ENCODE peak calls at places on chromosome 17, in six cellular contexts. V, S, L, B, Y and W are unnamed samples.

GRCh38 chr17:72381597-72382397 is 261.0 kb downstream of the SOX9 start:
- DNase-seq in L (no peak), V (peak), B (no peak), Y (no peak), S (no peak), W (no peak)

GRCh38 chr17:76957600-76958464 is 89.6 kb downstream of the MGAT5B start:
- DNase-seq in S (no peak), V (no peak), B (no peak), L (no peak), Y (no peak), W (no peak)

GRCh38 chr17:69672924-69673323 is 258.4 kb downstream of the MAP2K6 start:
- DNase-seq in L (no peak), Y (no peak), S (no peak), V (no peak), B (no peak), W (no peak)

GRCh38 chr17:19348806-19349205 is 13.7 kb downstream of the B9D1 start:
- DNase-seq in V (no peak), S (no peak), B (no peak), Y (no peak), L (no peak), W (no peak)

GRCh38 chr17:51000835-51001638 is 119.6 kb downstream of the SPAG9 start:
- DNase-seq in S (no peak), Y (peak), V (no peak), B (peak), L (peak), W (no peak)

GRCh38 chr17:57370051-57370581 is 113.8 kb downstream of the MSI2 start:
- DNase-seq in L (no peak), Y (no peak), S (no peak), V (no peak), B (peak), W (no peak)

GRCh38 chr17:77428020-77428781 is 287.4 kb downstream of the SEC14L1 start:
- DNase-seq in B (no peak), L (no peak), V (no peak), S (no peak), Y (no peak), W (no peak)

GRCh38 chr17:50062323-50063243 is 6.7 kb downstream of the ITGA3 start:
- DNase-seq in S (no peak), Y (no peak), L (no peak), V (no peak), B (no peak), W (no peak)

GRCh38 chr17:28112199-28112995 is 69.9 kb downstream of the NLK start:
- DNase-seq in S (no peak), V (no peak), B (no peak), Y (no peak), L (no peak), W (no peak)

GRCh38 chr17:9104370-9105041 is 83.2 kb downstream of the NTN1 start:
- DNase-seq in Y (no peak), V (no peak), L (no peak), S (no peak), B (no peak), W (no peak)

GRCh38 chr17:57552114-57552601 is 192.9 kb downstream of the CCDC182 start:
- DNase-seq in S (peak), L (peak), B (no peak), Y (no peak), V (peak), W (peak)

GRCh38 chr17:50199651-50200446 is 1.6 kb downstream of the COL1A1 start:
- DNase-seq in L (peak), Y (no peak), V (peak), S (peak), B (peak), W (peak)

GRCh38 chr17:53496356-53496755 is 326.4 kb upstream of the KIF2B start:
- DNase-seq in S (no peak), L (no peak), B (no peak), Y (no peak), V (no peak), W (no peak)

GRCh38 chr17:77246110-77247047 is 105.6 kb downstream of the SEC14L1 start:
- DNase-seq in Y (no peak), S (no peak), V (no peak), L (no peak), B (no peak), W (no peak)

GRCh38 chr17:27562777-27563455 is 68.1 kb upstream of the LGALS9 start:
- DNase-seq in L (no peak), S (no peak), B (no peak), V (no peak), Y (no peak), W (no peak)

GRCh38 chr17:48625502-48626201 is 506 bp downstream of the HOXB9 start:
- DNase-seq in Y (no peak), L (no peak), V (peak), B (no peak), S (peak), W (peak)

GRCh38 chr17:65064452-65065019 is 8.0 kb upstream of the GNA13 start:
- DNase-seq in B (peak), Y (no peak), L (no peak), V (no peak), S (no peak), W (no peak)

GRCh38 chr17:67729903-67730302 is 12.2 kb downstream of the NOL11 start:
- DNase-seq in B (no peak), S (no peak), V (no peak), L (no peak), Y (no peak), W (no peak)

GRCh38 chr17:76584427-76585047 is 1.1 kb downstream of the ST6GALNAC2 start:
- DNase-seq in Y (no peak), S (no peak), B (no peak), L (no peak), V (no peak), W (no peak)

GRCh38 chr17:82795615-82796014 is 43.8 kb downstream of the TBCD start:
- DNase-seq in L (no peak), B (no peak), Y (no peak), V (no peak), S (no peak), W (no peak)

GRCh38 chr17:75549246-75550138 is 24.0 kb downstream of the LLGL2 start:
- DNase-seq in L (no peak), Y (no peak), V (peak), S (peak), B (peak), W (no peak)

GRCh38 chr17:57455063-57455914 is 199.0 kb downstream of the MSI2 start:
- DNase-seq in V (no peak), Y (peak), S (no peak), B (no peak), L (peak), W (peak)

GRCh38 chr17:29760279-29760721 is 137.6 kb upstream of the CORO6 start:
- DNase-seq in L (no peak), Y (peak), V (no peak), S (no peak), B (no peak), W (no peak)

GRCh38 chr17:3043737-3044365 is 19.6 kb downstream of the OR1D5 start:
- DNase-seq in S (peak), Y (no peak), V (peak), B (peak), L (no peak), W (no peak)

GRCh38 chr17:4444782-4445473 is 11.2 kb downstream of the SPNS3 start:
- DNase-seq in L (no peak), S (no peak), V (no peak), B (no peak), Y (no peak), W (no peak)
- TF ChIP-seq POLR2AphosphoS5 in L (no peak), S (no peak), V (no peak), B (no peak), Y (no peak), W (no peak)

DNA sequence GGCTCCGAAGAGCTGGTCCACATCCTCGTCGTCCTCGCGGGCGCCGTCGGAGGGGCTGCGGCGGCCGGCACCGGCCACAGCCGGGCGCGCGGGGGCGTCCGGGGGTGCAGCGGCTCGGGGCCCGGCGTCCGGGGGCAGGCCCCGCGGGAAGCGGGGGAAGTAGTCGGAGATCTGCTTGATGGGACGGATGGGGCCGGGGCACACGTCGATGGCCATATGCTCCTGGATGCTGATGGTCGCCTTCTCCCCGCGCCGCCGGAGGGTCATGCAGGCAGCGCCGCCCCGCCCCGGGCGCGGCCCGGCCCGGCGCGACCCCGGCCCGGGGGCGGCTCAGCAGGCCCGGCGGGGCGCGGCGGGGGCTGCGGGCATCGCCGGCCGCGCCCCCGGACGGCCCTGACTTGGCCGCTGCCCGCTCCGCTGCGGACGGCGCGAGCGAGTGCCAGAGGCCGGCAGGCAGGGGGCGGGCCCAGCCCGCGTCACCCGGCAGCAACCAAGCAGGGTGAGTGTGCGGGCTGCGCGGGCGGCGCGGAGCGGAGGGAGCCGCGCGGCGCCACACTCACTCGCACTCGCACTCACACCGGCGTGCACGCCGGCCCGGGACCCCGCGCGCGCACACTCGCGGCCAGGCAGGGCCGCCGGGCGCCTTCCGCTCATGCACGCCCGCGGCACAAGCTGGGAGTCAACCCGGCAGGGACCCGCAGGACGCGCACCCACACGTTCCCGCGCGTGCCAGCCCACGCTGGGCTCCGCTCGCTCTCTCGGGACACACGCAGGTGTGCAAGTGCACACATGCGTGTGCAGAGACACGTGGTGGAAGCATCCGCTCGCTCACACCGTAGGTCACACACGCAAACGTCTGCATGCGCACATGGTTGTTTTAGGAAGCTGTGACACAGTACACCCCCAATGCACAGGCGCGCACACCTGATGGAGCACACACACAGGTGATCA is at the start of gene DOC2B:
- DNase-seq in B (no peak), S (no peak), L (no peak), V (peak), Y (no peak), W (no peak)
- TF ChIP-seq POLR2A in B (no peak), S (no peak), L (no peak), V (no peak), Y (no peak), W (no peak)

DNA sequence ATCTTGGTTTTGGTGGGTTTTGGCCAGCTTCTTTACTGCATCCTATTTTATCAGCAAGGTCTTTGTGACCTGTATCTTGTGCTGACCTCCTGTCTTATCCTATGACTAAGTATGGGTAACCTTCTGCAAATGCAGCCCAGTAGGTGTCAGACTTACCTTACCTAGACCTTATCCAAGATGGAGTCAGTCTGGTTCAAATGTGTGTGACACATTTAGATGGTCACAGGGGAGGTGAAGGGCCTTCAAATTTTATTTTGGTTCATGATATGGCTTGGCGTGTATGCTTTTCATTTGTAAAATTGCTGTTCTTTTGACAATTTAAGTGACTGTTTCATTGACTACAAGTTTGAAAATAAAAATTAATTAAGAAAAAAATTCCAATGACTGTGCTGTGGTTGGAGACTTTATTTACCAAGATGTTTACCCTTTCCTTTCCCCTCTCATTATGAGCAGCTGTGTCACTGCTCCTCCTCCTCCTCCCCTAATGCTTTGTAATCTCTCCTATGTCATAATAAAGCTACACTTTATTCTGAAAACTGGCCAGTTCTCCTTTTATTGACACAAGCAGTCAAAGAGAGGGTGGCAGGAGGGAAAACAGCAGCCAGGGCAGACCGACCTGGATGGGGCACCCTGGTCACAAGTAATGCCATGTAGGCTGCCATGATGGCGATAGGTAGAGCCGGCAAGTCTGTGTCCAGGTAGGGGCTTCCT is 49.4 kb downstream of the TNFRSF13B start:
- DNase-seq in V (no peak), B (no peak), L (no peak), S (no peak), Y (no peak), W (no peak)
- TF ChIP-seq TAF1 in V (no peak), B (no peak), L (no peak), S (no peak), Y (no peak), W (no peak)

GRCh38 chr17:81084691-81085419 is 49.9 kb downstream of the BAIAP2 start:
- DNase-seq in V (no peak), S (no peak), Y (no peak), L (no peak), B (no peak), W (no peak)
- TF ChIP-seq POLR2AphosphoS5 in V (no peak), S (no peak), Y (no peak), L (no peak), B (no peak), W (no peak)